ENCODE peak calls at places on chromosomes 5 and 9, in nine cellular contexts. B is cardiac fibroblast, S is kidney, P is COR-L47, N is D341Med, Q is omental fat pad, M is GDM1, I is ELR, T is EL. R is an unnamed sample.

GRCh38 chr5:6594066-6594465 is 38.8 kb downstream of the NSUN2 start:
- DNase-seq in T (no peak), P (no peak), B (no peak), S (no peak), M (no peak), Q (no peak), N (no peak), I (no peak), R (no peak)

GRCh38 chr5:135729582-135729879 is 104.9 kb upstream of the SLC25A48 start:
- DNase-seq in N (no peak), Q (no peak), P (no peak), B (no peak), I (peak), M (peak), S (no peak), T (no peak), R (no peak)

GRCh38 chr5:69493235-69493925 is 790 bp downstream of the OCLN start:
- DNase-seq in Q (no peak), I (peak), N (peak), S (peak), M (no peak), B (no peak), T (peak), P (peak), R (no peak)

GRCh38 chr5:58887721-58888409 is 305.0 kb downstream of the RAB3C start:
- DNase-seq in S (peak), B (peak), M (no peak), I (no peak), T (peak), P (no peak), N (no peak), Q (no peak), R (no peak)

GRCh38 chr5:154485092-154485491 is 7.1 kb upstream of the HAND1 start:
- DNase-seq in T (no peak), P (peak), N (no peak), B (no peak), S (no peak), I (no peak), M (no peak), Q (no peak), R (no peak)

GRCh38 chr5:125142439-125142838 is 396.0 kb upstream of the ZNF608 start:
- DNase-seq in Q (no peak), N (no peak), M (no peak), I (peak), B (peak), S (no peak), P (no peak), T (peak), R (no peak)

GRCh38 chr9:79390077-79390673 is 181.6 kb upstream of the TLE4 start:
- DNase-seq in M (no peak), B (peak), N (no peak), I (peak), Q (no peak), S (no peak), P (no peak), T (peak), R (no peak)

GRCh38 chr5:156359452-156359851 is 32.5 kb downstream of the SGCD start:
- DNase-seq in B (peak), N (peak), Q (no peak), S (no peak), I (no peak), T (peak), M (no peak), P (no peak), R (peak)

GRCh38 chr5:161745392-161745791 is 59.9 kb downstream of the GABRA6 start:
- DNase-seq in N (no peak), B (no peak), T (no peak), M (no peak), Q (no peak), S (no peak), I (no peak), P (no peak), R (no peak)

GRCh38 chr9:102459828-102460227 is 535.3 kb upstream of the CYLC2 start:
- DNase-seq in I (peak), S (no peak), N (no peak), P (no peak), M (no peak), Q (no peak), T (no peak), B (no peak), R (no peak)

GRCh38 chr9:99039388-99040182 is 65.3 kb upstream of the TGFBR1 start:
- DNase-seq in T (peak), P (no peak), S (no peak), I (peak), M (no peak), N (no peak), Q (no peak), B (peak), R (no peak)

GRCh38 chr5:61817472-61818326 is 485.6 kb downstream of the ZSWIM6 start:
- DNase-seq in I (peak), B (peak), P (peak), Q (no peak), S (no peak), M (no peak), N (peak), T (peak), R (peak)

GRCh38 chr9:22039258-22039657 is 30.2 kb upstream of the CDKN2B start:
- DNase-seq in I (no peak), B (peak), T (no peak), Q (no peak), M (no peak), P (no peak), N (no peak), S (no peak), R (no peak)

GRCh38 chr5:116577064-116577788 is 2.6 kb upstream of the SEMA6A start:
- DNase-seq in S (no peak), Q (no peak), I (no peak), N (no peak), T (no peak), B (no peak), M (no peak), P (no peak), R (no peak)

GRCh38 chr5:134891473-134891872 is 13.5 kb upstream of the PCBD2 start:
- DNase-seq in P (no peak), Q (no peak), S (no peak), T (no peak), M (no peak), B (no peak), N (no peak), I (no peak), R (no peak)

GRCh38 chr5:4233671-4234070 is 638.0 kb downstream of the IRX1 start:
- DNase-seq in B (peak), Q (no peak), N (no peak), M (no peak), I (no peak), S (no peak), T (no peak), P (no peak), R (no peak)

GRCh38 chr5:151383011-151383410 is 35.7 kb upstream of the SLC36A2 start:
- DNase-seq in S (no peak), T (no peak), I (no peak), P (no peak), B (no peak), Q (no peak), M (no peak), N (no peak), R (no peak)

GRCh38 chr9:92723299-92723625 is 41.4 kb downstream of the BICD2 start:
- DNase-seq in Q (no peak), S (no peak), P (no peak), N (no peak), M (no peak), I (peak), B (no peak), T (no peak), R (peak)

GRCh38 chr5:5787366-5787765 is 364.9 kb downstream of the ICE1 start:
- DNase-seq in S (no peak), I (no peak), M (no peak), P (no peak), N (no peak), B (no peak), Q (no peak), T (no peak), R (no peak)

GRCh38 chr5:91307023-91307422 is 76.1 kb downstream of the ARRDC3 start:
- DNase-seq in P (no peak), T (peak), N (no peak), M (no peak), Q (no peak), B (peak), I (no peak), S (no peak), R (peak)

GRCh38 chr5:139488269-139488668 is 5.7 kb upstream of the STING1 start:
- DNase-seq in T (no peak), N (peak), S (no peak), Q (no peak), B (no peak), M (peak), P (no peak), I (no peak), R (no peak)

GRCh38 chr5:76412511-76412910 is 9.4 kb downstream of the IQGAP2 start:
- DNase-seq in M (no peak), Q (no peak), N (no peak), P (no peak), B (no peak), S (no peak), T (no peak), I (no peak), R (no peak)